ENCODE peak calls at places on chromosome 12, in ten cellular contexts. Z is neural progenitor cell, K is dorsolateral prefrontal cortex, O is hepatocyte, G is lower lobe of right lung, M is right cardiac atrium, T is BJ, S is heart right ventricle, L is fibroblast of lung, E is uterus. J is an unnamed sample.
A peak's percentile ranks its signal among the peaks of the same experiment; 100 is the strongest.

GRCh38 chr12:8681129-8681902 is 16.5 kb upstream of the RIMKLB start:
- DNase-seq in L (peak; percentile 67), S (no peak), G (no peak), M (no peak), K (no peak), Z (no peak), E (peak; percentile 31), T (no peak), O (peak; percentile 82), J (peak; percentile 49)

GRCh38 chr12:13074396-13075113 is 28.9 kb downstream of the GSG1 start:
- DNase-seq in Z (no peak), E (no peak), S (no peak), M (no peak), O (no peak), K (no peak), L (no peak), G (no peak), T (no peak), J (no peak)

GRCh38 chr12:47935196-47935595 is 28.2 kb upstream of the TMEM106C start:
- DNase-seq in E (no peak), T (peak; percentile 83), K (peak; percentile 10), O (peak; percentile 67), S (peak; percentile 55), L (peak; percentile 87), G (no peak), Z (no peak), M (peak; percentile 63), J (peak; percentile 30)

GRCh38 chr12:27359578-27360340 is 27.1 kb downstream of the BMAL2 start:
- DNase-seq in K (no peak), Z (no peak), O (no peak), M (no peak), G (no peak), T (no peak), E (no peak), S (no peak), L (no peak), J (no peak)

GRCh38 chr12:111298583-111299436 is 70.1 kb downstream of the PHETA1 start:
- DNase-seq in L (peak; percentile 48), M (peak; percentile 34), K (peak; percentile 48), S (peak; percentile 35), O (peak; percentile 82), T (no peak), Z (peak; percentile 87), G (no peak), E (no peak), J (peak; percentile 43)

GRCh38 chr12:98211914-98212695 is 303.3 kb upstream of the TMPO start:
- DNase-seq in T (no peak), L (no peak), S (no peak), O (no peak), M (no peak), K (no peak), Z (no peak), G (no peak), E (no peak), J (peak; percentile 87)

GRCh38 chr12:92369643-92370042 is 224.0 kb upstream of the BTG1 start:
- DNase-seq in E (no peak), T (peak; percentile 75), L (peak; percentile 18), O (no peak), M (no peak), Z (no peak), S (no peak), K (no peak), G (no peak), J (peak; percentile 89)

GRCh38 chr12:2179953-2180736 is 127.4 kb downstream of the CACNA1C start:
- DNase-seq in Z (no peak), L (peak; percentile 98), S (peak; percentile 65), E (peak; percentile 87), O (peak; percentile 59), M (peak; percentile 87), G (no peak), K (peak; percentile 76), T (peak; percentile 79), J (peak; percentile 96)

GRCh38 chr12:125211464-125211863 is 146.2 kb downstream of the AACS start:
- DNase-seq in Z (no peak), M (no peak), E (no peak), S (no peak), T (no peak), G (no peak), K (no peak), L (no peak), O (no peak), J (no peak)

GRCh38 chr12:125214289-125214688 is 149.1 kb downstream of the AACS start:
- DNase-seq in K (no peak), E (no peak), O (no peak), G (no peak), Z (no peak), T (no peak), L (no peak), S (no peak), M (no peak), J (no peak)

GRCh38 chr12:125210104-125210755 is 145.0 kb downstream of the AACS start:
- DNase-seq in T (no peak), K (no peak), L (no peak), S (no peak), O (no peak), G (no peak), M (no peak), E (no peak), Z (no peak), J (no peak)

GRCh38 chr12:125206757-125207156 is 141.5 kb downstream of the AACS start:
- DNase-seq in E (no peak), T (no peak), G (no peak), M (no peak), K (no peak), L (no peak), O (no peak), Z (no peak), S (no peak), J (no peak)

DNA sequence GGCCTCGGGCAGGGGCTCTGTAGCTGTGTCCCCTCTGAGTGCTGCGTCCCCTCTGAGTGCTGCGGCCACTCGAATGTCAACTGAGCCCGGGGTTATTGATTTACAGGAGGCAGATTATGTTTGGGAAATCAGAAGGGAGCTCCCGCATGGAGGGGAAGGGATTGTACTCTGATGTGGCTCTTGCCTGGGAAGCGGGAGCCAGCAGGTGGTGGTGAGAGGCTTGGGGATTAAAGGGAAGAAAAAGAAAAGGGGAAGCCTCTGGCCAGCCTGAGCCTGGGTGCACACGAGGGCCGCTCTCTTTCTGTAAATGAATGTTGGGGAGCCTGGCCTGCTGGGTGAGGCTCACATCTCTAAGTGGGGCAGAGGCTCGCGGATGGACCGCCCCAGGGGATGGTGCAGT is 143.7 kb downstream of the AACS start:
- DNase-seq in O (no peak), M (no peak), Z (peak; percentile 69), E (no peak), G (no peak), L (no peak), T (no peak), K (no peak), S (no peak), J (no peak)
- H3K27me3 ChIP-seq in O (peaks cover 20% of the 10 kb centered on the region), M (no peaks in the 10 kb centered on the region), Z (no peaks in the 10 kb centered on the region), E (no peaks in the 10 kb centered on the region), G (peaks cover 5% of the 10 kb centered on the region), L (no peaks in the 10 kb centered on the region), T (no peaks in the 10 kb centered on the region), K (no peaks in the 10 kb centered on the region), S (peaks cover 3% of the 10 kb centered on the region), J (no peaks in the 10 kb centered on the region)

DNA sequence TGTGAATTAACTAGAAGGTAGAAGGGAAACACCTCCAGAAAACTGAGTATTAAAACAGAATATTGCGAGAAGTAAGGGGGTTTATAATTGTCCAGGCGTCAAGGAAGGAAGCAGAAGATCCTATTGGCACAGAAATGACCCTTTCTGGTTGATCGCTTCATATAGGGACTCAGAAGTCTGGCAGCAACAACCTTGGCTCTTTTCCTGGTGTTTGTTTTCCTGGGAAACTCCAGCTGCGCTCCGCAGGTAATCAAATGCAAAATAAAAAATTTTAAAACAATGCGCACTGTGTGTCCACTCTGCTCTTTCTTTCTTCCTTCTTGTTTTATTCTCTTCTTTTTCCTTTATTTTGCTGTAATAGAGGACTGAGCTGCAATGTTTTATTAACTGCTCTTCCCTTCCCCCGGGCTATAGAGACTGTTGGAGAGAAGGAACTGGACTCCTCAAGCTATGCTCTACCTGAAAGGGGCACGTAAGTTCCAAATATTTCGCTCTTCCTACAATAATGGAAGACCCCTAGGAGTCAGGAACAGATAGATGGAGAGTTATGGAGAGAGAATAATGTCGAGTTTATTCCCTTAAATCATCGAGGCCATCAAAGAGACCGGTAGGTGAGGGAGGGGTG is 737 bp downstream of the SPX start:
- DNase-seq in L (peak; percentile 3), T (no peak), S (no peak), O (no peak), M (no peak), Z (no peak), K (no peak), G (no peak), E (no peak), J (no peak)
- H3K4me3 ChIP-seq in L (peak overlapping the region; percentile 74), T (peak overlapping the region; percentile 48), S (peak overlapping the region; percentile 66), O (peak overlapping the region; percentile 90), M (peak overlapping the region; percentile 75), Z (peak overlapping the region; percentile 67), K (peak overlapping the region; percentile 67), G (peak overlapping the region; percentile 61), E (peak overlapping the region; percentile 43), J (peak overlapping the region; percentile 59)

GRCh38 chr12:114685869-114686268 is 1.9 kb upstream of the TBX3 start:
- DNase-seq in E (no peak), O (no peak), K (no peak), L (peak; percentile 76), G (no peak), T (no peak), Z (peak; percentile 70), M (no peak), S (no peak), J (no peak)

GRCh38 chr12:114685320-114685781 is 1.4 kb upstream of the TBX3 start:
- DNase-seq in E (no peak), S (no peak), K (no peak), Z (peak; percentile 41), G (no peak), L (no peak), O (no peak), M (no peak), T (no peak), J (no peak)

GRCh38 chr12:114683709-114684097 is 272 bp downstream of the TBX3 start:
- DNase-seq in Z (no peak), T (no peak), E (no peak), O (no peak), L (no peak), M (no peak), G (no peak), S (no peak), K (no peak), J (no peak)

GRCh38 chr12:114684098-114684869 is at the start of gene TBX3:
- DNase-seq in E (peak; percentile 98), G (peak; percentile 85), K (peak; percentile 18), O (peak; percentile 99), T (peak; percentile 98), L (peak; percentile 100), M (peak; percentile 92), Z (peak; percentile 98), S (peak; percentile 92), J (peak; percentile 97)

DNA sequence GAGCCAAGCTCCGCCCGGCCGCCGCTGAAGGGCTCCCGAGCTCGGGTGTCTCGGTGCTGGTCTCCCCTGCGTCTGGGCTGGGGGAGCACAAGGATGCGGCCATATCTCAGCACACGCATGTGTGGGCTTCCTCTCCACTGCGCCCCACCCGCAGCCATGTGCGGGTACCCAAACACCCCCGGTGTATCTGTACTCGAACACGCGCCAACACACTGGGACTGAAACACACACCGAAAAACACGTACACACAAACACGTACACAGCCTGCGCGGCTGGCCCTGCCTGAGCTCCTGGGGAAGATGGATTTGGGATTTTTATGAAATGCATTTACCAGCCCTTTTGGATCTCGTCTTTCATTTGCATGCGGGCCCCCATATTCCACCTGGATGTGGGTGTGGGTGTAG is 897 bp upstream of the TBX3 start:
- DNase-seq in O (no peak), T (no peak), E (no peak), G (no peak), S (no peak), L (no peak), Z (no peak), K (no peak), M (no peak), J (no peak)
- H3K27me3 ChIP-seq in O (no peaks in the 10 kb centered on the region), T (no peaks in the 10 kb centered on the region), E (no peaks in the 10 kb centered on the region), G (peaks cover 79% of the 10 kb centered on the region), S (peaks cover 100% of the 10 kb centered on the region), L (no peaks in the 10 kb centered on the region), Z (peaks cover 99% of the 10 kb centered on the region), K (peaks cover 91% of the 10 kb centered on the region), M (no peaks in the 10 kb centered on the region), J (no peaks in the 10 kb centered on the region)

GRCh38 chr12:51047655-51048540 is at the start of gene LETMD1:
- DNase-seq in M (peak; percentile 95), O (peak; percentile 97), S (peak; percentile 86), T (peak; percentile 95), E (peak; percentile 96), K (peak; percentile 95), G (peak; percentile 93), L (peak; percentile 99), Z (peak; percentile 96), J (peak; percentile 95)

GRCh38 chr12:51049525-51049924 is 1.4 kb downstream of the LETMD1 start:
- DNase-seq in M (no peak), E (no peak), G (no peak), O (no peak), S (no peak), Z (no peak), L (no peak), K (no peak), T (no peak), J (no peak)

GRCh38 chr12:51051787-51052186 is 3.7 kb downstream of the LETMD1 start:
- DNase-seq in Z (no peak), K (no peak), S (no peak), O (no peak), T (peak; percentile 4), L (no peak), G (no peak), E (no peak), M (no peak), J (no peak)

GRCh38 chr12:51048601-51049369 is 658 bp downstream of the LETMD1 start:
- DNase-seq in M (no peak), K (no peak), T (no peak), L (no peak), O (no peak), E (no peak), Z (peak; percentile 17), S (no peak), G (no peak), J (no peak)
- H3K4me3 ChIP-seq in M (peak overlapping the region; percentile 86), K (peak overlapping the region; percentile 91), T (peak overlapping the region; percentile 69), L (peak overlapping the region; percentile 99), O (peak overlapping the region; percentile 49), E (peak overlapping the region; percentile 69), Z (peak overlapping the region; percentile 72), S (peak overlapping the region; percentile 86), G (peak overlapping the region; percentile 83), J (peak overlapping the region; percentile 99)